ENCODE peak calls at places on chromosomes 3 and 15, in seven cellular contexts. R, I, A, G, L, F and M are unnamed samples.

GRCh38 chr3:33364531-33365128 is 75.6 kb downstream of the UBP1 start:
- DNase-seq in R (no peak), I (no peak), A (peak), G (no peak), L (no peak), F (no peak), M (no peak)

GRCh38 chr3:194255252-194256039 is 95.7 kb downstream of the CPN2 start:
- DNase-seq in R (peak), I (peak), A (no peak), G (peak), L (peak), F (peak), M (peak)

GRCh38 chr3:49966233-49966942 is 26.4 kb downstream of the RBM6 start:
- DNase-seq in R (no peak), I (no peak), A (no peak), G (no peak), L (no peak), F (no peak), M (no peak)

GRCh38 chr15:85419200-85419599 is 38.8 kb downstream of the AKAP13 start:
- DNase-seq in R (no peak), I (no peak), A (peak), G (no peak), L (no peak), F (no peak), M (no peak)

GRCh38 chr3:49859576-49860305 is 3.4 kb upstream of the TRAIP start:
- DNase-seq in R (no peak), I (no peak), A (no peak), G (no peak), L (no peak), F (no peak), M (no peak)

GRCh38 chr3:179896507-179896906 is 140.2 kb downstream of the PEX5L start:
- DNase-seq in R (no peak), I (no peak), A (no peak), G (no peak), L (no peak), F (no peak), M (no peak)

GRCh38 chr15:65245096-65245849 is 34.0 kb upstream of the CILP start:
- DNase-seq in R (peak), I (no peak), A (peak), G (no peak), L (peak), F (no peak), M (no peak)

GRCh38 chr15:71974211-71974610 is 143.7 kb downstream of the MYO9A start:
- DNase-seq in R (no peak), I (no peak), A (no peak), G (no peak), L (no peak), F (no peak), M (no peak)

GRCh38 chr3:107235923-107236315 is 141.3 kb upstream of the CCDC54 start:
- DNase-seq in R (no peak), I (peak), A (peak), G (peak), L (no peak), F (no peak), M (no peak)

GRCh38 chr3:23172059-23172458 is 31.1 kb upstream of the UBE2E2 start:
- DNase-seq in R (no peak), I (no peak), A (no peak), G (no peak), L (no peak), F (no peak), M (no peak)

GRCh38 chr3:152656207-152657001 is 178.5 kb upstream of the P2RY1 start:
- DNase-seq in R (no peak), I (no peak), A (no peak), G (no peak), L (no peak), F (no peak), M (no peak)

GRCh38 chr15:51004103-51004536 is 90.6 kb downstream of the TNFAIP8L3 start:
- DNase-seq in R (no peak), I (no peak), A (peak), G (no peak), L (no peak), F (no peak), M (peak)

GRCh38 chr15:58247803-58248503 is 109.8 kb downstream of the AQP9 start:
- DNase-seq in R (no peak), I (no peak), A (peak), G (no peak), L (peak), F (peak), M (peak)

GRCh38 chr15:58473720-58474119 is 41.9 kb downstream of the LIPC start:
- DNase-seq in R (no peak), I (peak), A (peak), G (no peak), L (no peak), F (no peak), M (no peak)

GRCh38 chr3:193831495-193832455 is 238.8 kb downstream of the OPA1 start:
- DNase-seq in R (peak), I (peak), A (no peak), G (peak), L (no peak), F (no peak), M (no peak)

GRCh38 chr3:184562146-184562861 is 719 bp downstream of the EPHB3 start:
- DNase-seq in R (no peak), I (no peak), A (no peak), G (no peak), L (no peak), F (no peak), M (no peak)

GRCh38 chr3:128069271-128069670 is 17.0 kb downstream of the SEC61A1 start:
- DNase-seq in R (no peak), I (no peak), A (no peak), G (no peak), L (no peak), F (no peak), M (no peak)

GRCh38 chr3:128066111-128066510 is 13.9 kb downstream of the SEC61A1 start:
- DNase-seq in R (no peak), I (no peak), A (no peak), G (no peak), L (no peak), F (no peak), M (no peak)

GRCh38 chr3:128067481-128067880 is 15.2 kb downstream of the SEC61A1 start:
- DNase-seq in R (no peak), I (no peak), A (no peak), G (no peak), L (no peak), F (no peak), M (no peak)

GRCh38 chr3:128070898-128071591 is 18.8 kb downstream of the SEC61A1 start:
- DNase-seq in R (no peak), I (no peak), A (no peak), G (no peak), L (no peak), F (no peak), M (no peak)

DNA sequence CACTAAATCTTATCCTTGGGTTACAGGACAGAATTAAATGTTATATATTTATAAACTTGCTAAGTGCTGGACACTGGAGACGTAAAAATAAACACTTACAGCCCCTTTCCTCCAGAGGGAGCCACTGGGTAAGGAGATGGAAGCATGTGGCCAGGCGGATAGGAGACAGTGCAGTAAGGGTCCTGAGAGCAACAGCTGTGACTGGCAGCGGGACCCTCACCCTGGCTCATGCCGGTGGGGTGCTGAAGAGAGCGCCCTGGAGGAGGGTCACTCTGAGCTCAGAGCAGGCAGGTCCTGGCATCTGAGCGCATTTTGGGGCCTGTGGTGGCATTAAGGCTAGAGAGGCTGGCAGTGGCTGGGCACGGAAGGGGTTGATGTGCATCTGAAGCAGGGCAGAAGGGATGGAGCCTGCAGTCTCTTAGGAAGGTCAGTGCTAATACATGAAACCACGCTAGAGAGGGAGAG is 16.0 kb downstream of the SEC61A1 start:
- DNase-seq in R (no peak), I (peak), A (peak), G (peak), L (no peak), F (no peak), M (no peak)
- TF ChIP-seq CTCF in R (peak), I (peak), A (peak), G (no peak), L (peak), F (peak), M (peak)

GRCh38 chr3:61253756-61254155 is 2.5 kb upstream of the FHIT start:
- DNase-seq in R (no peak), I (no peak), A (no peak), G (no peak), L (no peak), F (no peak), M (no peak)

GRCh38 chr3:61250784-61251173 is 473 bp downstream of the FHIT start:
- DNase-seq in R (peak), I (peak), A (no peak), G (peak), L (peak), F (no peak), M (no peak)

GRCh38 chr3:61248496-61248895 is 2.8 kb downstream of the FHIT start:
- DNase-seq in R (no peak), I (no peak), A (no peak), G (no peak), L (no peak), F (no peak), M (no peak)

GRCh38 chr3:61252836-61253235 is 1.6 kb upstream of the FHIT start:
- DNase-seq in R (no peak), I (no peak), A (no peak), G (no peak), L (no peak), F (no peak), M (no peak)

DNA sequence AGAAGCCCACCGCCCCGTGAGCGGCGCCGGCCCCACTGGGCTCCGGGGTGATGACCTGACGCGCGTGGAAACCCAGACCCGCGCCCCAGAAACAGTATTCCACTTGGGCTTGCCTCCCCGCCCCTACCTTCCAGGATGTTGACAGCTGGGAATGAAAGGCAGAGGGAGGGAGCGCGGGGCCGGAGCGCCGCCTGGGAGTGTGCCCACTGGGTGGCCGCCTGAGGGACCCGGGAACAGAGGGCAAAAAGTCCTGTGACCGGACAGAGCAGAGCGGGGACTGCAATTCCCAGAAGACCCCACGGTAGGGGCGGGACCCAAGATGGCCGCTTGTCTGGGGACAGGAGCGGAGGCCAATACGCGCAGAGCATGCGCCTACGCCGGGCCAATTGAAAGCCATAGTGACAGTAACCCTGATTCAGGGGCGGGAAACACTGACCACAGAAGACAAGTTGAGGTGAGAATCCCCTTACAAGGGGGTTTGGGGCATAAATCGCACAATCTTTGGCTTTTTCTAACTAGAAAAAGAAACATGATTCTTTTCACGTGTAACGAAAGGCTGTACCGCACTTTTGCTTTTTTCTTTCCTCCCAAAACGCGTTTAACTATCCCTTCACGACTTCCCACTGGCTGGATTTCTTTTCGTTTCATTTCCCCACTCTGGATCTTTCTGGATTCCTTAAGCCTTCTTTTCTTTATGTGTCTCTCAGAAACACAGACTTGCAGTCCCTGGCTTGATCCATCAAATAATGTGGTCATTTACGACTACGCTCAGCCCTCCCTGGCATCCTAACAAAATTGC is at the start of gene FHIT:
- DNase-seq in R (peak), I (peak), A (peak), G (peak), L (peak), F (peak), M (peak)
- TF ChIP-seq CTCF in R (no peak), I (no peak), A (no peak), G (no peak), L (no peak), F (no peak), M (no peak)

DNA sequence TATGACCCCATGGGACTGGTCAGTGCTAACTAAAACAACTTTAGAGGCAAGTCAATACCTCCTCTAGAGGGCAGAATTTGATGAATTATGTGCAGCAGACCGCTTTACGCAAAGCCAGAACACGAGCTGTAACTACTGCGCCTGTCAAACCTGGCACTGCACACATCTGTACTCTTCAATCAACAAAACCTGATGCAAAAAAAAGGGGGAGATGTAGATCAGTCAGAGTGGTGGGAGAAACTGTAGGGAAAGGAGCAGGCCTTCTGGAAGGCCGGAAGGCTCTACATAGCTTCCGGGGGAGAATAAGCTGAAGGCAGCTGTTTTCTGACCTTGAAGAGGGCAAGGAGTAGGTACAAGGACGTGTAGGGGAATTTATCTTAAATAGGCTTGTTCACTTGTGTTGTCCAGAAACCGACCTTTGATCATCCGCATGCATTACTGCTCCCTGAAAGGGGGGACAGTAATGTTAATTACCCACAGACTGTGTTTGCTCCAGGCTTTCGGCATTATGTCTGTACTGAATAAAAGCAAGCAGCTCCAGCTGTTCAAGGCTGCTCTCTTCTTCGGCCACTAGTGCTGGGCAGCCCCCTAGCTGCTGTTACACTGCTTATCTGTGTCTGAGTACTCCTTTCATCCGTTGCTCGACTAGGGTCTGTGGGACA is 41.0 kb downstream of the GPR160 start:
- DNase-seq in R (no peak), I (no peak), A (no peak), G (no peak), L (no peak), F (no peak), M (no peak)
- TF ChIP-seq CTCF in R (peak), I (peak), A (no peak), G (no peak), L (no peak), F (no peak), M (no peak)

DNA sequence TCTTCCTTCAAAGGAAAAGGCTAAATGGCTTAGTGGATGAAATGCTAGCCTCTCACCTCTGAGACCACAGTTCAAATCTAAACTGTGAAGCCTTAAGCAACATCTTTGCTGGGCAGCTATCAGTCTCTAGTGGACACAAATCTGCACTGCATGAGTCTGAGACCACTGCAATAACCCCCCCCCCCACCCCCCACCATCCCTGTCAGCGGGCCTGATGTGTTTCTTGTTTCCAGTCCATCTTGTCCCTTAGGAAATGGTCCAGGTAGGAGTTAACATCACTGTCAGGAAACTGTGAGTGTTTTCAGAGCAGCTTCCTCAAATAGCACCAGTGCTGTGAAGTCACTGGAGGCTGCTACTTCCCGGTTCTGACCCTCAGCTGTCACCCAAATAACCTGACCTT is 140.6 kb upstream of the TMCO5A start:
- DNase-seq in R (no peak), I (no peak), A (no peak), G (no peak), L (no peak), F (no peak), M (no peak)
- TF ChIP-seq CTCF in R (no peak), I (no peak), A (peak), G (no peak), L (no peak), F (no peak), M (no peak)

GRCh38 chr3:39378092-39378491 is 5.1 kb upstream of the SLC25A38 start:
- DNase-seq in R (no peak), I (peak), A (peak), G (peak), L (no peak), F (no peak), M (no peak)
- TF ChIP-seq CTCF in R (peak), I (peak), A (peak), G (peak), L (peak), F (peak), M (peak)

DNA sequence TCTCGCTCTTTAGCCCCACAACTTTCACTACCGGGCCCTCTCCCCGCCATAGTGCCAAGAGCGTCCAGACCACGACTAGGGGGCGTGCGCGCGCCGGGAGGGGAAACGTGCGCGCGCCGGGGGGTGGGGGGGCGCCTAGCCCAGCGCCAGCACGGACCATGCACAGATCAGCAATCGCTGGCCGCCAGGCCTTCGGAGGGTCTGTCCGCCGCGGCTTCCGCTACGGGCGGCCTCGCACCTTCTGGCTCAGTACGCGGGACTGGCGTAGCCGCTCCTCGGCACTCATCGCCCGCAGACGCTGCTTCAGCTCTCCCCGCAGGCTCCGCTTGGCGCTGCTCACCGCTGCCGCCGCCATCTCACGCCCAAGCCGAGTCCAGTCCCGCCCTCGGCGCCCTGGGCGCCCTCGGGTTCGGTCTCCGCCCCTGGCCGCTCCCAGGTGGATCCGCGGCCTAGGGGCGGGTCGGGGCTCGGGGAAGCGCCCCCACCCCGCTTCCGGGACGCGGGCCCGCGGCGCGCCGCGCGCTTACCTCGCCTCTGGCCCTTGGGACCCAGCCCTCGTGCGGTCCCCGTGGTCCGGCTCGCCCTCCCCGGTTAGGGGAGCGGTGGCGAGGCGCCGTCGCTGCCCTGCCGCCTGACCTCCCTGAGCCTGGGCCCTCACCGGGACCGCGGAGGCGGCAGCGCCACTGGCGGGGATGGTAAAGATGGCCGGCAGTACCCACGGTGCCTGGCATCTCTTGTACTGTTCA is at the start of gene MTHFS:
- DNase-seq in R (peak), I (peak), A (peak), G (peak), L (peak), F (peak), M (peak)
- TF ChIP-seq CTCF in R (peak), I (peak), A (peak), G (peak), L (peak), F (peak), M (peak)

DNA sequence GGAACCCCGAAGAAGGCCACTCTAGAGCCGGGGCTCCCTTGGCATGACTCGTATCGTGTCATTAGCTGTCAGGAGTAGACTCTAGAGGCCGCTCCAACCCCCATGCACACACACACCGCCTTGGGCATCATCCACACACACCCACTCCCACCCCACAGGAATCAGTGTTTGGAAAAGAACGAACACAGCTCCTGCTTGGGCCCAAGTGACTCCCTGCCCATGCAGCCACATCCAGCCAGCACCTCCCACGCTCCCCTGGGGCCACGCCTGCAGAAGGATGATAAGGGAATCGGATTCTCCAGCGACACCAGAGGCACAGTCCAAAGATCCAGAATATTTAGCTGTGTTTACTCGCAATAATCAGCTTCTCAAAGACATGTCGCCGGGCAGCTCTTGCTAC is 221.7 kb downstream of the TLE3 start:
- DNase-seq in R (no peak), I (no peak), A (no peak), G (no peak), L (no peak), F (no peak), M (no peak)
- TF ChIP-seq CTCF in R (no peak), I (no peak), A (no peak), G (no peak), L (no peak), F (no peak), M (no peak)